ENCODE peak calls at places on chromosome 1, in nine cellular contexts. V is stromal cell of bone marrow, A is NB4, W is tibial artery, L is RWPE2, Z is kidney epithelial cell, I is AG09309, P is left kidney, C is HS-27A. D is an unnamed sample.

GRCh38 chr1:202643397-202644218 is 66.6 kb downstream of the SYT2 start:
- DNase-seq in V (no peak), A (peak), W (no peak), L (no peak), Z (no peak), I (no peak), P (peak), C (no peak), D (peak)

GRCh38 chr1:169193191-169193850 is 86.8 kb downstream of the ATP1B1 start:
- DNase-seq in V (no peak), A (no peak), W (peak), L (no peak), Z (no peak), I (no peak), P (peak), C (no peak), D (peak)

GRCh38 chr1:67942269-67942668 is 108.2 kb downstream of the DIRAS3 start:
- DNase-seq in V (no peak), A (no peak), W (no peak), L (no peak), Z (no peak), I (no peak), P (no peak), C (no peak), D (no peak)

GRCh38 chr1:41639332-41639936 is 155.0 kb upstream of the EDN2 start:
- DNase-seq in V (peak), A (no peak), W (no peak), L (no peak), Z (no peak), I (no peak), P (no peak), C (no peak), D (no peak)

GRCh38 chr1:248890549-248891498 is 15.2 kb upstream of the PGBD2 start:
- DNase-seq in V (no peak), A (no peak), W (no peak), L (no peak), Z (no peak), I (no peak), P (no peak), C (no peak), D (peak)

GRCh38 chr1:240701412-240701811 is 89.5 kb upstream of the GREM2 start:
- DNase-seq in V (peak), A (no peak), W (no peak), L (no peak), Z (peak), I (peak), P (no peak), C (peak), D (no peak)

GRCh38 chr1:233105225-233105624 is 154.8 kb downstream of the NTPCR start:
- DNase-seq in V (peak), A (peak), W (no peak), L (no peak), Z (no peak), I (peak), P (no peak), C (no peak), D (no peak)

GRCh38 chr1:230832466-230832865 is 35.9 kb downstream of the C1orf198 start:
- DNase-seq in V (no peak), A (no peak), W (no peak), L (no peak), Z (no peak), I (no peak), P (no peak), C (no peak), D (peak)

GRCh38 chr1:218886472-218886871 is 287.2 kb upstream of the LYPLAL1 start:
- DNase-seq in V (no peak), A (no peak), W (peak), L (no peak), Z (no peak), I (no peak), P (peak), C (no peak), D (no peak)

GRCh38 chr1:193614817-193615216 is 428.4 kb upstream of the B3GALT2 start:
- DNase-seq in V (no peak), A (no peak), W (no peak), L (no peak), Z (peak), I (no peak), P (no peak), C (no peak), D (no peak)

GRCh38 chr1:214862421-214862820 is 220.1 kb upstream of the KCNK2 start:
- DNase-seq in V (peak), A (no peak), W (no peak), L (no peak), Z (no peak), I (no peak), P (no peak), C (no peak), D (no peak)

GRCh38 chr1:4461726-4462290 is 192.6 kb upstream of the AJAP1 start:
- DNase-seq in V (no peak), A (no peak), W (no peak), L (no peak), Z (no peak), I (no peak), P (no peak), C (no peak), D (no peak)

GRCh38 chr1:23224721-23225648 is 7.7 kb upstream of the HTR1D start:
- DNase-seq in V (no peak), A (no peak), W (no peak), L (no peak), Z (no peak), I (peak), P (peak), C (peak), D (peak)

GRCh38 chr1:23616292-23616822 is 57.1 kb upstream of the ID3 start:
- DNase-seq in V (no peak), A (no peak), W (no peak), L (no peak), Z (no peak), I (no peak), P (no peak), C (no peak), D (no peak)

GRCh38 chr1:227729881-227730629 is 5.0 kb downstream of the JMJD4 start:
- DNase-seq in V (peak), A (peak), W (peak), L (no peak), Z (no peak), I (peak), P (peak), C (peak), D (peak)

GRCh38 chr1:183993132-183993531 is 44.4 kb downstream of the COLGALT2 start:
- DNase-seq in V (no peak), A (peak), W (no peak), L (no peak), Z (no peak), I (no peak), P (no peak), C (no peak), D (no peak)

GRCh38 chr1:12081648-12082396 is 18.7 kb downstream of the TNFRSF8 start:
- DNase-seq in V (no peak), A (no peak), W (no peak), L (no peak), Z (no peak), I (no peak), P (no peak), C (no peak), D (no peak)

GRCh38 chr1:85315789-85316188 is 39.4 kb upstream of the BCL10 start:
- DNase-seq in V (no peak), A (no peak), W (no peak), L (no peak), Z (no peak), I (no peak), P (no peak), C (no peak), D (peak)

GRCh38 chr1:7898962-7899361 is 41.7 kb downstream of the TNFRSF9 start:
- DNase-seq in V (no peak), A (peak), W (no peak), L (no peak), Z (no peak), I (no peak), P (no peak), C (no peak), D (no peak)

GRCh38 chr1:7555391-7556185 is 215.5 kb upstream of the VAMP3 start:
- DNase-seq in V (no peak), A (no peak), W (no peak), L (peak), Z (no peak), I (no peak), P (no peak), C (no peak), D (no peak)